ENCODE peak calls at places on chromosomes 3 and 15, in nine cellular contexts. U is fibroblast of the aortic adventitia, X is right lobe of liver, T is heart left ventricle, E is BJ, Z is psoas muscle, M is left ventricle myocardium inferior, Y is GM13976, G is RWPE1. S is an unnamed sample.

GRCh38 chr3:14555835-14556234 is 15.7 kb upstream of the GRIP2 start:
- DNase-seq in U (no peak), X (no peak), T (peak), E (no peak), Z (peak), M (peak), Y (no peak), G (no peak), S (peak)

GRCh38 chr3:59040902-59041301 is 8.9 kb downstream of the CFAP20DC start:
- DNase-seq in U (peak), X (no peak), T (no peak), E (no peak), Z (no peak), M (no peak), Y (no peak), G (no peak), S (no peak)

GRCh38 chr3:134029734-134030381 is at the start of gene SLCO2A1:
- DNase-seq in U (no peak), X (no peak), T (no peak), E (no peak), Z (no peak), M (peak), Y (peak), G (peak), S (peak)

GRCh38 chr3:152056481-152056880 is 183.0 kb downstream of the SUCNR1 start:
- DNase-seq in U (no peak), X (no peak), T (no peak), E (no peak), Z (no peak), M (no peak), Y (no peak), G (no peak), S (no peak)

GRCh38 chr3:43346990-43347749 is 60.8 kb downstream of the SNRK start:
- DNase-seq in U (no peak), X (no peak), T (no peak), E (no peak), Z (no peak), M (no peak), Y (no peak), G (no peak), S (no peak)

GRCh38 chr3:167740961-167741587 is 5.6 kb downstream of the SERPINI1 start:
- DNase-seq in U (peak), X (no peak), T (no peak), E (no peak), Z (no peak), M (no peak), Y (peak), G (no peak), S (no peak)

GRCh38 chr3:53577486-53577885 is 83.1 kb downstream of the CACNA1D start:
- DNase-seq in U (peak), X (no peak), T (no peak), E (no peak), Z (no peak), M (no peak), Y (no peak), G (no peak), S (no peak)

GRCh38 chr3:138031536-138031935 is 21.6 kb downstream of the CLDN18 start:
- DNase-seq in U (no peak), X (no peak), T (no peak), E (no peak), Z (no peak), M (no peak), Y (no peak), G (no peak), S (no peak)

GRCh38 chr3:112519424-112520001 is 20.2 kb upstream of the BTLA start:
- DNase-seq in U (peak), X (no peak), T (no peak), E (peak), Z (no peak), M (no peak), Y (peak), G (peak), S (peak)

GRCh38 chr3:55484191-55484644 is 2.9 kb downstream of the WNT5A start:
- DNase-seq in U (no peak), X (no peak), T (no peak), E (no peak), Z (peak), M (peak), Y (peak), G (no peak), S (no peak)

GRCh38 chr15:83285979-83286553 is 1.6 kb upstream of the BNC1 start:
- DNase-seq in U (peak), X (no peak), T (no peak), E (peak), Z (no peak), M (no peak), Y (peak), G (peak), S (no peak)

GRCh38 chr3:5298453-5298852 is 110.9 kb downstream of the EDEM1 start:
- DNase-seq in U (no peak), X (no peak), T (no peak), E (no peak), Z (no peak), M (no peak), Y (peak), G (no peak), S (no peak)

GRCh38 chr15:88568589-88568988 is 22.1 kb upstream of the DET1 start:
- DNase-seq in U (no peak), X (no peak), T (no peak), E (no peak), Z (no peak), M (no peak), Y (no peak), G (no peak), S (no peak)

GRCh38 chr3:55172913-55173312 is 245.1 kb upstream of the LRTM1 start:
- DNase-seq in U (no peak), X (no peak), T (no peak), E (no peak), Z (no peak), M (no peak), Y (no peak), G (no peak), S (no peak)

DNA sequence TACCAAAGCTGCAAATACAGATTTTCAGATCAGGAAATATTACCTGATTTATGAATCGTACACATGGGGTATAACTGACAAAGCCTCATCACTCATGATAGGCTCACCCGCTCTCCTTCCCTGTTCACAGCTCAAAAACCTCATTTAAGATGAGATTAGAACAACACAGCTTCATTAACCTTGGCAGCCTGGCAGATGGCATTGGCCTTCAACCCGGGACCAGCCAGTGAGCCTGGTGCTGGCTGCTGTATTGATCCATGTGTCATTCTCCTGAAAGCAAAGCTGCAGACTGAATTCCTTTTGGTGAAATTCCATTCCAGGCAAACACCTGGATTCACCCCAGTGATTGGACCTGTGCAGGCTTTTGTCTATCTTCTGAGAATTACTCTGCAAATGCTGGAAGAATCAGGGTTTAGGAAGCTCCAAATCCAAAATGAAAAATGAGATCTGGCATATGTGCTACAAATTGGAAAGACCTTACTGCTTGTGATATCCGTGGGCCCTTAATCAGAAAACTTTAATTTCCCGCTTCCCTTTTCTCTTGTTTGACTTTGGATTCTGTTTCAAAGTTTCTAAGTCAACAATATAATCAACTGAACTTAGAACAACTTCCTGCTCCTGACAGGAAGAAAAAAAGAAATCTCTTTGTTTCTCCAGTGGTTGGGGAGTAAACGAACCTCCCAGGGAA is 189.1 kb upstream of the KBTBD8 start:
- DNase-seq in U (no peak), X (peak), T (no peak), E (no peak), Z (no peak), M (no peak), Y (no peak), G (no peak), S (peak)
- TF ChIP-seq CTCF in U (no peak), X (no peak), T (no peak), E (no peak), Z (no peak), M (no peak), Y (no peak), G (no peak), S (no peak)

GRCh38 chr3:140206196-140207040 is 271.4 kb downstream of the CLSTN2 start:
- DNase-seq in U (peak), X (no peak), T (peak), E (no peak), Z (no peak), M (no peak), Y (peak), G (peak), S (no peak)
- TF ChIP-seq CTCF in U (no peak), X (no peak), T (peak), E (no peak), Z (peak), M (peak), Y (peak), G (no peak), S (no peak)

GRCh38 chr15:45393851-45394250 is 15.5 kb upstream of the GATM start:
- DNase-seq in U (no peak), X (peak), T (no peak), E (no peak), Z (no peak), M (no peak), Y (no peak), G (no peak), S (no peak)
- TF ChIP-seq CTCF in U (peak), X (peak), T (no peak), E (peak), Z (no peak), M (peak), Y (no peak), G (peak), S (no peak)

GRCh38 chr3:142724682-142725351 is 983 bp downstream of the TRPC1 start:
- DNase-seq in U (peak), X (no peak), T (peak), E (no peak), Z (peak), M (peak), Y (peak), G (peak), S (peak)
- TF ChIP-seq CTCF in U (no peak), X (no peak), T (no peak), E (peak), Z (no peak), M (no peak), Y (no peak), G (no peak), S (no peak)

GRCh38 chr3:153901152-153901551 is 220.0 kb upstream of the ARHGEF26 start:
- DNase-seq in U (peak), X (no peak), T (no peak), E (no peak), Z (no peak), M (no peak), Y (no peak), G (no peak), S (no peak)
- TF ChIP-seq CTCF in U (no peak), X (no peak), T (no peak), E (no peak), Z (no peak), M (no peak), Y (no peak), G (no peak), S (no peak)

GRCh38 chr15:95252404-95252803 is 1021.0 kb downstream of the MCTP2 start:
- DNase-seq in U (no peak), X (no peak), T (no peak), E (no peak), Z (no peak), M (no peak), Y (no peak), G (no peak), S (no peak)
- TF ChIP-seq CTCF in U (no peak), X (no peak), T (no peak), E (no peak), Z (no peak), M (no peak), Y (no peak), G (no peak), S (no peak)

DNA sequence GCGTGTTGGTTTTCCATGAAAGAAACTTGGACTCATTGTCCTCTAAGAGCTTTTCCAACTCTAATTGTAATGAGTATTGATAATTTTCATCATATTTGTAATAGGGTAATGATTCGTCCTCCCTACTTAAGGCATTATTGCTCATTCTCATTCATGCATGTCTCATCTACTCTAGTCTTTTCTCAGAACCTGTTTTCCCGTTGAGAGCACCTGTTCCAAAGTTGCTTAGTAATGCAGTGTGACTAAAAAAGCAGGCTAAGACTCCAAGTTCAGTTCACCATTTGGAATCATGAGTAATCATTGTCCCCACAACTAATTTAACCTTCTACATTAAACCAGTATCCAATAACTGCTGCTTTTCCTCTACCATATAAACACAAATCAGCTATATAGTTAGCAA is 84.0 kb downstream of the FILIP1L start:
- DNase-seq in U (no peak), X (no peak), T (no peak), E (no peak), Z (no peak), M (no peak), Y (no peak), G (no peak), S (no peak)
- TF ChIP-seq CTCF in U (no peak), X (no peak), T (no peak), E (no peak), Z (no peak), M (no peak), Y (no peak), G (no peak), S (no peak)

GRCh38 chr15:40382580-40383456 is at the start of gene KNSTRN:
- DNase-seq in U (peak), X (peak), T (peak), E (peak), Z (peak), M (peak), Y (peak), G (peak), S (peak)
- TF ChIP-seq CTCF in U (no peak), X (no peak), T (no peak), E (no peak), Z (no peak), M (no peak), Y (no peak), G (no peak), S (no peak)

GRCh38 chr15:75682181-75683135 is 30.2 kb downstream of the CSPG4 start:
- DNase-seq in U (no peak), X (no peak), T (no peak), E (no peak), Z (no peak), M (no peak), Y (no peak), G (no peak), S (no peak)

GRCh38 chr15:75676688-75677475 is 29.2 kb downstream of the SNX33 start:
- DNase-seq in U (no peak), X (no peak), T (no peak), E (no peak), Z (no peak), M (no peak), Y (no peak), G (no peak), S (no peak)

GRCh38 chr15:75677601-75678323 is 30.1 kb downstream of the SNX33 start:
- DNase-seq in U (no peak), X (no peak), T (no peak), E (no peak), Z (no peak), M (no peak), Y (no peak), G (no peak), S (no peak)

GRCh38 chr15:75675579-75676404 is 28.1 kb downstream of the SNX33 start:
- DNase-seq in U (no peak), X (no peak), T (no peak), E (no peak), Z (peak), M (no peak), Y (no peak), G (no peak), S (no peak)

GRCh38 chr15:75680007-75680789 is 32.5 kb downstream of the CSPG4 start:
- DNase-seq in U (no peak), X (no peak), T (no peak), E (no peak), Z (no peak), M (no peak), Y (no peak), G (no peak), S (no peak)
- TF ChIP-seq CTCF in U (no peak), X (no peak), T (no peak), E (no peak), Z (no peak), M (no peak), Y (no peak), G (no peak), S (no peak)

GRCh38 chr15:52218816-52219215 is 27.6 kb upstream of the GNB5 start:
- DNase-seq in U (no peak), X (no peak), T (no peak), E (no peak), Z (no peak), M (no peak), Y (no peak), G (no peak), S (no peak)

GRCh38 chr15:52220896-52221660 is 29.9 kb upstream of the GNB5 start:
- DNase-seq in U (no peak), X (no peak), T (no peak), E (no peak), Z (no peak), M (no peak), Y (no peak), G (no peak), S (no peak)

GRCh38 chr15:52214553-52214952 is 23.4 kb upstream of the GNB5 start:
- DNase-seq in U (no peak), X (no peak), T (no peak), E (no peak), Z (no peak), M (no peak), Y (no peak), G (no peak), S (no peak)

GRCh38 chr15:52220251-52220650 is 29.1 kb upstream of the GNB5 start:
- DNase-seq in U (no peak), X (no peak), T (no peak), E (no peak), Z (no peak), M (no peak), Y (no peak), G (no peak), S (no peak)

GRCh38 chr15:52217186-52217585 is 26.0 kb upstream of the GNB5 start:
- DNase-seq in U (no peak), X (no peak), T (no peak), E (no peak), Z (peak), M (no peak), Y (no peak), G (peak), S (peak)
- TF ChIP-seq CTCF in U (no peak), X (no peak), T (no peak), E (no peak), Z (no peak), M (no peak), Y (no peak), G (no peak), S (no peak)